ENCODE peak calls at places on chromosomes 5 and 9, in eight cellular contexts. P, Y, O, F, J, A, W and B are unnamed samples.

GRCh38 chr9:71685394-71685793 is 82.9 kb downstream of the CEMIP2 start:
- DNase-seq in A (peak), O (no peak), Y (no peak), W (no peak), F (no peak), P (peak), J (no peak), B (no peak)

GRCh38 chr9:136242908-136243525 is 2.6 kb downstream of the QSOX2 start:
- DNase-seq in Y (peak), F (no peak), J (peak), W (no peak), O (peak), P (no peak), A (peak), B (no peak)

GRCh38 chr9:88197016-88197415 is 58.7 kb upstream of the SPATA31C2 start:
- DNase-seq in F (no peak), O (peak), P (peak), W (no peak), J (no peak), A (no peak), Y (no peak), B (no peak)

GRCh38 chr5:154972476-154973080 is 31.7 kb downstream of the MRPL22 start:
- DNase-seq in A (no peak), J (no peak), O (peak), F (peak), W (no peak), P (peak), Y (peak), B (no peak)

GRCh38 chr9:122406264-122406890 is 35.6 kb downstream of the PTGS1 start:
- DNase-seq in W (no peak), P (no peak), A (no peak), Y (peak), F (no peak), O (no peak), J (no peak), B (no peak)

GRCh38 chr5:137619191-137619870 is 116.6 kb downstream of the KLHL3 start:
- DNase-seq in O (peak), J (no peak), F (no peak), W (no peak), Y (no peak), A (no peak), P (peak), B (no peak)

GRCh38 chr9:116494815-116495634 is 192.1 kb upstream of the TRIM32 start:
- DNase-seq in O (peak), F (peak), Y (peak), W (no peak), A (peak), J (no peak), P (no peak), B (peak)

GRCh38 chr9:81492710-81493447 is 196.5 kb downstream of the TLE1 start:
- DNase-seq in W (no peak), P (peak), O (peak), Y (peak), F (no peak), J (no peak), A (no peak), B (no peak)

GRCh38 chr9:120919639-120920494 is 6.7 kb downstream of the TRAF1 start:
- DNase-seq in A (no peak), W (no peak), O (peak), J (no peak), F (no peak), P (no peak), Y (no peak), B (no peak)

GRCh38 chr5:14528115-14528514 is 53.5 kb upstream of the OTULINL start:
- DNase-seq in W (no peak), J (no peak), A (no peak), P (no peak), F (no peak), Y (no peak), O (no peak), B (no peak)

GRCh38 chr5:180790020-180790419 is 12.6 kb downstream of the MGAT1 start:
- DNase-seq in W (no peak), A (peak), F (peak), Y (peak), J (no peak), O (no peak), P (no peak), B (no peak)

GRCh38 chr5:93677344-93678021 is 63.9 kb downstream of the POU5F2 start:
- DNase-seq in P (peak), J (no peak), Y (no peak), F (peak), A (no peak), W (no peak), O (peak), B (no peak)

GRCh38 chr5:158589939-158590338 is 509.8 kb downstream of the EBF1 start:
- DNase-seq in O (no peak), P (no peak), J (no peak), A (no peak), W (no peak), Y (no peak), F (no peak), B (no peak)

GRCh38 chr9:100575765-100576368 is 2.0 kb upstream of the CAVIN4 start:
- DNase-seq in F (no peak), O (peak), A (no peak), J (no peak), W (no peak), P (peak), Y (no peak), B (no peak)

GRCh38 chr9:127778280-127779135 is at the start of gene SH2D3C:
- DNase-seq in A (peak), P (no peak), O (no peak), J (peak), W (peak), Y (no peak), F (no peak), B (peak)

GRCh38 chr5:108523360-108523759 is 141.5 kb upstream of the FBXL17 start:
- DNase-seq in P (no peak), Y (no peak), J (peak), O (no peak), A (no peak), F (no peak), W (no peak), B (peak)

GRCh38 chr9:72592501-72593403 is 71.3 kb downstream of the TMC1 start:
- DNase-seq in W (no peak), A (peak), P (peak), O (peak), J (peak), Y (peak), F (peak), B (peak)

GRCh38 chr9:107940622-107941021 is 451.1 kb upstream of the KLF4 start:
- DNase-seq in W (no peak), F (no peak), J (no peak), P (no peak), O (no peak), A (no peak), Y (no peak), B (no peak)

GRCh38 chr5:141521244-141521781 is 32.4 kb downstream of the PCDHGC5 start:
- DNase-seq in Y (peak), J (no peak), W (no peak), A (no peak), O (peak), F (no peak), P (peak), B (no peak)

GRCh38 chr5:94241288-94241651 is 377.1 kb downstream of the KIAA0825 start:
- DNase-seq in W (no peak), P (peak), J (no peak), F (no peak), Y (no peak), A (no peak), O (peak), B (no peak)

GRCh38 chr5:89213584-89213983 is 330.6 kb upstream of the MEF2C start:
- DNase-seq in O (peak), W (no peak), F (no peak), P (peak), J (no peak), Y (no peak), A (no peak), B (no peak)

GRCh38 chr5:43851741-43852140 is 248.8 kb downstream of the NNT start:
- DNase-seq in Y (no peak), W (no peak), O (no peak), P (no peak), F (no peak), J (no peak), A (no peak), B (no peak)

GRCh38 chr5:85337400-85337799 is 952.7 kb upstream of the EDIL3 start:
- DNase-seq in Y (no peak), W (no peak), P (no peak), A (no peak), O (no peak), F (no peak), J (no peak), B (no peak)

GRCh38 chr5:167030500-167031120 is 1260.8 kb upstream of the WWC1 start:
- DNase-seq in F (peak), J (peak), P (no peak), Y (peak), W (no peak), O (no peak), A (no peak), B (peak)

GRCh38 chr5:159638481-159638880 is 277.8 kb upstream of the ADRA1B start:
- DNase-seq in Y (no peak), F (no peak), P (no peak), W (no peak), A (no peak), O (no peak), J (no peak), B (no peak)

GRCh38 chr9:84703793-84704192 is 34.3 kb downstream of the NTRK2 start:
- DNase-seq in F (no peak), W (no peak), Y (no peak), O (no peak), P (no peak), J (no peak), A (no peak), B (no peak)

GRCh38 chr5:93995126-93995621 is 253.8 kb upstream of the POU5F2 start:
- DNase-seq in A (no peak), P (no peak), O (peak), F (no peak), Y (no peak), J (no peak), W (no peak), B (no peak)

GRCh38 chr5:21236896-21237830 is 1249.2 kb upstream of the CDH18 start:
- DNase-seq in Y (no peak), W (no peak), O (peak), J (no peak), F (no peak), A (no peak), P (no peak), B (no peak)

GRCh38 chr5:54944364-54944763 is 41.0 kb downstream of the ESM1 start:
- DNase-seq in F (no peak), W (no peak), P (peak), O (peak), Y (peak), A (peak), J (peak), B (peak)

GRCh38 chr5:172789687-172790495 is 18.9 kb upstream of the DUSP1 start:
- DNase-seq in A (no peak), P (no peak), W (no peak), O (no peak), Y (no peak), J (no peak), F (peak), B (no peak)

GRCh38 chr9:94212091-94212490 is 47.0 kb upstream of the ZNF169 start:
- DNase-seq in O (no peak), Y (no peak), P (peak), F (no peak), W (no peak), J (no peak), A (no peak), B (no peak)

GRCh38 chr9:131382850-131383729 is 10.8 kb upstream of the PRRC2B start:
- DNase-seq in W (no peak), O (peak), J (peak), P (peak), Y (peak), F (peak), A (no peak), B (no peak)

GRCh38 chr5:45385321-45386058 is 310.7 kb downstream of the HCN1 start:
- DNase-seq in O (peak), P (peak), A (no peak), Y (no peak), F (no peak), W (no peak), J (no peak), B (no peak)

GRCh38 chr9:110897899-110898298 is 140.4 kb downstream of the LPAR1 start:
- DNase-seq in F (no peak), P (peak), A (no peak), Y (no peak), O (peak), W (no peak), J (no peak), B (no peak)

GRCh38 chr5:168104811-168105481 is 186.5 kb upstream of the WWC1 start:
- DNase-seq in A (no peak), F (peak), Y (no peak), W (no peak), J (no peak), P (no peak), O (no peak), B (no peak)

GRCh38 chr5:175115831-175116230 is 328.2 kb downstream of the DRD1 start:
- DNase-seq in F (no peak), A (no peak), O (no peak), J (no peak), P (no peak), W (no peak), Y (no peak), B (no peak)

GRCh38 chr9:70121818-70122436 is 78.3 kb downstream of the MAMDC2 start:
- DNase-seq in Y (no peak), J (no peak), P (peak), F (no peak), O (peak), A (no peak), W (no peak), B (no peak)

GRCh38 chr9:95171001-95171400 is 146.5 kb downstream of the FANCC start:
- DNase-seq in F (no peak), Y (no peak), O (peak), P (peak), W (no peak), J (peak), A (no peak), B (peak)

GRCh38 chr9:26264709-26265601 is 586.7 kb upstream of the TUSC1 start:
- DNase-seq in W (no peak), A (no peak), P (peak), J (no peak), O (peak), F (no peak), Y (peak), B (no peak)

DNA sequence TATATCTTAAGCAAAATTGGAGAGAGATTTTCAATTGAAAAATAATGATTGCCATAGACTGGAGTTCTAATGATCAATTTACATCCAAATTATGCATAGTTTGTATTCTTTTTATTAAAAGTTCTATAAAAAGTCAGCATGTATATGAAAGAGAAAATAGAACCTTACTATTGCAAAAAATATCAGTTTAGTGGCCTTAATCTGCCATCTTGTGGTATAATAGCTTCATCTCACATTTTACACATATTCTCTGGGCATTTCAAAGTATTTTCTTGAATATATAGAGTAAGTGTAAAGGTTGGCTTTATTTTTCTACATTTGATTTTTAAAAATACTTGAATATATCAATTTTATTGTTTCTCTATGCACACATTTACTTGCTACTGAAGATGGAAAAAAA is 1858.6 kb upstream of the CDH9 start:
- DNase-seq in J (no peak), F (no peak), P (no peak), A (no peak), W (no peak), O (peak), Y (peak), B (no peak)
- TF ChIP-seq CTCF in J (no peak), F (peak), P (no peak), A (no peak), W (no peak), O (no peak), Y (peak), B (no peak)

GRCh38 chr9:90141723-90142122 is 500.9 kb downstream of the DIRAS2 start:
- DNase-seq in W (no peak), P (peak), Y (peak), A (peak), F (no peak), J (peak), O (peak), B (peak)
- TF ChIP-seq CTCF in W (peak), P (peak), Y (peak), A (peak), F (peak), J (peak), O (peak), B (peak)

GRCh38 chr9:135029434-135029833 is 58.0 kb upstream of the OLFM1 start:
- DNase-seq in P (no peak), A (no peak), F (no peak), W (no peak), J (no peak), Y (no peak), O (no peak), B (no peak)
- TF ChIP-seq CTCF in P (no peak), A (no peak), F (no peak), W (no peak), J (no peak), Y (no peak), O (no peak), B (no peak)

GRCh38 chr9:114911167-114911821 is 19.1 kb downstream of the TNFSF8 start:
- DNase-seq in W (no peak), Y (peak), P (peak), A (no peak), O (peak), J (no peak), F (no peak), B (no peak)

GRCh38 chr9:114909657-114910056 is 20.7 kb downstream of the TNFSF8 start:
- DNase-seq in A (peak), Y (no peak), J (no peak), F (no peak), O (no peak), W (no peak), P (no peak), B (no peak)

GRCh38 chr9:114910541-114910940 is 19.9 kb downstream of the TNFSF8 start:
- DNase-seq in A (peak), P (no peak), J (no peak), O (no peak), Y (no peak), F (no peak), W (no peak), B (no peak)

GRCh38 chr9:114913217-114913616 is 17.2 kb downstream of the TNFSF8 start:
- DNase-seq in O (no peak), W (no peak), Y (no peak), A (no peak), J (no peak), F (no peak), P (no peak), B (no peak)

GRCh38 chr9:114914139-114914538 is 16.3 kb downstream of the TNFSF8 start:
- DNase-seq in F (no peak), A (no peak), J (no peak), O (peak), W (no peak), Y (no peak), P (peak), B (no peak)
- TF ChIP-seq CTCF in F (peak), A (no peak), J (peak), O (peak), W (no peak), Y (no peak), P (peak), B (no peak)

GRCh38 chr5:39774597-39774996 is 349.8 kb upstream of the DAB2 start:
- DNase-seq in W (no peak), P (no peak), A (no peak), J (no peak), Y (no peak), O (no peak), F (no peak), B (no peak)

GRCh38 chr5:39779836-39780235 is 355.1 kb upstream of the DAB2 start:
- DNase-seq in P (no peak), O (peak), A (no peak), J (no peak), F (no peak), Y (no peak), W (no peak), B (no peak)

GRCh38 chr5:39775458-39776365 is 350.9 kb upstream of the DAB2 start:
- DNase-seq in F (no peak), P (peak), A (no peak), J (no peak), Y (peak), O (peak), W (no peak), B (no peak)

GRCh38 chr5:39772307-39772706 is 347.5 kb upstream of the DAB2 start:
- DNase-seq in Y (no peak), A (no peak), P (no peak), F (no peak), W (no peak), O (no peak), J (no peak), B (no peak)

DNA sequence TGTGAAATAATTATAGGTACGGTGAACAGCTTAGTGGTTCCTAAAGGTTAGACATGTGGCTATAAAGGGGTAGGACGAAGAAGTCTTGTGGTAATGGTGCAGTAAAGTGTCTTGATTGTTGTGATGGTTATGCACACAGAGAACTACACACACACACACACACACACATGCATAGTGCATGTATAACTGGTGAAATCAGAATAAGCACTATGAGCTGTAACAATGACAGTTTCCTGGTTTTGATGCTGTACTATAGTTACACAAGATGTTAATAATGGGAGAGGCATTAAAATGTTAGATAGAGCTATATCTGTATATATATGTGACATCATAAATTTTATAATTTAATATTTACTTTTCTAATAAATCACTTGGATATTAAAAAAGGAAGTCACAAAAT is 350.3 kb upstream of the DAB2 start:
- DNase-seq in O (peak), W (no peak), Y (no peak), F (no peak), P (peak), A (no peak), J (no peak), B (no peak)
- TF ChIP-seq CTCF in O (no peak), W (no peak), Y (no peak), F (no peak), P (no peak), A (no peak), J (no peak), B (no peak)

GRCh38 chr5:62684310-62684709 is 105.7 kb downstream of the LRRC70 start:
- DNase-seq in F (no peak), P (no peak), O (no peak), Y (no peak), A (no peak), J (no peak), W (no peak), B (no peak)

GRCh38 chr5:62682059-62682458 is 103.4 kb downstream of the LRRC70 start:
- DNase-seq in W (no peak), A (no peak), J (no peak), P (no peak), Y (no peak), O (no peak), F (no peak), B (no peak)

GRCh38 chr5:62686692-62687091 is 108.1 kb downstream of the LRRC70 start:
- DNase-seq in A (no peak), F (no peak), Y (no peak), O (no peak), J (no peak), W (no peak), P (no peak), B (no peak)

GRCh38 chr5:62681117-62681850 is 102.7 kb downstream of the LRRC70 start:
- DNase-seq in P (no peak), J (no peak), A (no peak), W (no peak), Y (no peak), O (no peak), F (no peak), B (no peak)
- TF ChIP-seq CTCF in P (no peak), J (no peak), A (no peak), W (no peak), Y (no peak), O (no peak), F (no peak), B (no peak)

DNA sequence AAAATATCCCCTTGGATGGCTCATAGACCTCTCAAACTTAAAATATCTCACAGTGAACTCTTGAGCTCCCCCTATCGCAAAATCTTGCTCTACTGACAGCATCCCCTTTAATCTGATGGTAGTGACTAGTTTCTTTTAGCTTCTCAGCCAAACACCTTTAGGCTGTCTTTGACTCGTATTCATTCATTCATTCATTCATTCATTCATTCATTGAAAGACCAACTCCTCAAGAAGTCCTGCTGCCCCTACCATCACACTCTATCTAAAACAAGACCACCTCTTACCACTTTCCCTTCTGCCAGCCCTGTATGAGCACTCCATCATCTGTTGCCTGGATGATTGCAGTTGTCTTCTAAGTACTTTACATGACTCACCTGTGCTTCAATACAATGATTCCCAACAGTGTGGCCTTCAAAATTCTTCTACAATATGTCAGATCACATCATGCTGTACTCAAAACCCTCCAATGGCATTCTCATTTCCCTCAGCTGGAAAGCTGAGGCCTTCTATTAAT is 46.8 kb downstream of the ITGA2 start:
- DNase-seq in P (peak), A (no peak), J (peak), F (no peak), Y (peak), W (no peak), O (peak), B (peak)
- TF ChIP-seq CTCF in P (peak), A (peak), J (peak), F (peak), Y (peak), W (no peak), O (peak), B (peak)

GRCh38 chr5:179530069-179530998 is 20.0 kb upstream of the RUFY1 start:
- DNase-seq in W (peak), J (peak), F (peak), O (peak), A (peak), P (no peak), Y (peak), B (peak)
- TF ChIP-seq CTCF in W (no peak), J (peak), F (peak), O (peak), A (peak), P (no peak), Y (no peak), B (peak)

GRCh38 chr5:20231040-20231439 is 243.0 kb upstream of the CDH18 start:
- DNase-seq in J (no peak), F (no peak), O (no peak), P (peak), A (no peak), W (no peak), Y (no peak), B (no peak)
- TF ChIP-seq CTCF in J (no peak), F (peak), O (no peak), P (peak), A (no peak), W (no peak), Y (no peak), B (no peak)